ENCODE peak calls at places on chromosomes 4 and X, in eight cellular contexts. Q, G, X, R, K, V, T and D are unnamed samples.
A peak's percentile ranks its signal among the peaks of the same experiment; 100 is the strongest.

GRCh38 chr4:121192500-121192899 is 28.4 kb upstream of the TNIP3 start:
- DNase-seq in T (no peak), X (peak; percentile 31), R (peak; percentile 68), Q (no peak), G (no peak), K (peak; percentile 54), V (no peak), D (no peak)

GRCh38 chr4:117893207-117893606 is 141.1 kb upstream of the NDST3 start:
- DNase-seq in Q (no peak), T (no peak), X (no peak), V (no peak), K (no peak), R (no peak), G (no peak), D (no peak)

GRCh38 chr4:153610623-153611376 is 73.3 kb upstream of the TLR2 start:
- DNase-seq in Q (no peak), K (no peak), G (no peak), T (no peak), X (no peak), R (no peak), V (no peak), D (no peak)

GRCh38 chrX:28843817-28844216 is 256.6 kb downstream of the IL1RAPL1 start:
- DNase-seq in Q (no peak), G (no peak), K (peak; percentile 46), R (no peak), X (no peak), V (no peak), T (no peak), D (no peak)

GRCh38 chr4:48017108-48017527 is 546 bp downstream of the NIPAL1 start:
- DNase-seq in X (peak; percentile 78), V (peak; percentile 80), G (peak; percentile 37), Q (peak; percentile 69), R (no peak), T (peak; percentile 72), K (peak; percentile 88), D (peak; percentile 7)

GRCh38 chr4:122692641-122693520 is 39.6 kb upstream of the BBS12 start:
- DNase-seq in Q (no peak), R (no peak), V (no peak), X (no peak), G (no peak), T (no peak), K (no peak), D (no peak)

GRCh38 chr4:184994623-184995010 is 23.7 kb upstream of the HELT start:
- DNase-seq in T (no peak), X (no peak), V (no peak), K (no peak), R (no peak), Q (no peak), G (no peak), D (no peak)

GRCh38 chr4:8348071-8348470 is 78.5 kb downstream of the HTRA3 start:
- DNase-seq in V (no peak), G (no peak), T (no peak), R (no peak), Q (peak; percentile 1), X (no peak), K (peak; percentile 25), D (no peak)

GRCh38 chrX:155056877-155057792 is 13.8 kb downstream of the CMC4 start:
- DNase-seq in T (peak; percentile 32), R (peak; percentile 72), V (peak; percentile 73), G (peak; percentile 58), Q (peak; percentile 68), X (peak; percentile 52), K (peak; percentile 85), D (peak; percentile 27)

GRCh38 chr4:11098461-11098860 is 330.2 kb downstream of the HS3ST1 start:
- DNase-seq in T (no peak), R (peak; percentile 45), X (no peak), Q (no peak), V (no peak), G (no peak), K (no peak), D (no peak)

GRCh38 chr4:158020734-158021346 is 152.0 kb downstream of the GASK1B start:
- DNase-seq in K (no peak), R (no peak), Q (no peak), T (no peak), X (no peak), V (no peak), G (no peak), D (no peak)

GRCh38 chr4:112510468-112511293 is 5.3 kb downstream of the NEUROG2 start:
- DNase-seq in R (no peak), Q (no peak), G (no peak), K (peak; percentile 78), V (no peak), T (peak; percentile 77), X (no peak), D (no peak)

GRCh38 chr4:13665711-13666660 is 38.5 kb upstream of the BOD1L1 start:
- DNase-seq in T (no peak), G (no peak), X (no peak), V (no peak), R (no peak), Q (no peak), K (no peak), D (no peak)

GRCh38 chrX:80237072-80237471 is 183.2 kb upstream of the TENT5D start:
- DNase-seq in V (no peak), X (no peak), G (no peak), K (peak; percentile 45), R (no peak), T (peak; percentile 6), Q (no peak), D (no peak)

GRCh38 chrX:12988797-12989196 is 13.9 kb downstream of the TMSB4X start:
- DNase-seq in K (no peak), X (peak; percentile 71), T (no peak), G (peak; percentile 64), R (no peak), V (no peak), Q (peak; percentile 63), D (no peak)

GRCh38 chrX:112967341-112967740 is 126.7 kb upstream of the AMOT start:
- DNase-seq in G (no peak), K (no peak), X (peak; percentile 36), V (no peak), R (no peak), T (no peak), Q (no peak), D (no peak)

GRCh38 chrX:147699061-147699460 is 212.7 kb upstream of the FMR1 start:
- DNase-seq in R (no peak), G (no peak), K (peak; percentile 68), X (no peak), V (no peak), Q (no peak), T (peak; percentile 11), D (no peak)

GRCh38 chr4:118410143-118410542 is 57.3 kb upstream of the PRSS12 start:
- DNase-seq in X (no peak), T (no peak), G (no peak), Q (no peak), R (no peak), V (no peak), K (no peak), D (no peak)

GRCh38 chr4:64581422-64581821 is 172.2 kb upstream of the TECRL start:
- DNase-seq in Q (no peak), K (no peak), X (no peak), G (no peak), T (no peak), R (no peak), V (no peak), D (no peak)

GRCh38 chrX:124388562-124388961 is 42.2 kb downstream of the SH2D1A start:
- DNase-seq in Q (peak; percentile 55), G (no peak), V (peak; percentile 49), X (peak; percentile 48), R (peak; percentile 66), T (peak; percentile 16), K (peak; percentile 75), D (no peak)

GRCh38 chrX:114924423-114924822 is 93.0 kb downstream of the IL13RA2 start:
- DNase-seq in T (no peak), V (no peak), Q (no peak), K (no peak), R (no peak), X (no peak), G (no peak), D (no peak)

DNA sequence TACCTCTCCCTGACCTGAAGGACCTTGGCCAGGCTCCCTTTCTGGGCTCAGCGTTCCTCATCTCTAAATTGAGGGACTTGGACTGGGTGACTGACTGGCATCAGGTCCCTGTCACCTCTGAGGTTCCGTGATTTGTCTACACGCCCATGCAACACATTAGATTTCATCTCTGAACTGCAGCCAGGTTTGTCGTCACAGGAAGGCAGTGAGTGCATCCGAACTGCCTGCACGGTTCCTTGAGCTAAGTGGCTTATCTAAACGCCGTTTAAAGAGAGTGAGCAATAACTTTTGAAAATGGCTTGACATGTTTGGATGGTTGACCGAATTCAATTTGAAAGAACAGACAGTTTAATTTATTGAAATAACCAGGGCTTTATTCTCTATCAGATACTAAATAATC is 70.1 kb downstream of the PCYT1B start:
- DNase-seq in R (no peak), K (no peak), G (no peak), Q (no peak), V (no peak), X (no peak), T (no peak), D (no peak)
- H3K4me3 ChIP-seq in R (no peak overlapping the region), K (no peak overlapping the region), G (no peak overlapping the region), Q (no peak overlapping the region), V (no peak overlapping the region), X (no peak overlapping the region), T (no peak overlapping the region), D (no peak overlapping the region)

DNA sequence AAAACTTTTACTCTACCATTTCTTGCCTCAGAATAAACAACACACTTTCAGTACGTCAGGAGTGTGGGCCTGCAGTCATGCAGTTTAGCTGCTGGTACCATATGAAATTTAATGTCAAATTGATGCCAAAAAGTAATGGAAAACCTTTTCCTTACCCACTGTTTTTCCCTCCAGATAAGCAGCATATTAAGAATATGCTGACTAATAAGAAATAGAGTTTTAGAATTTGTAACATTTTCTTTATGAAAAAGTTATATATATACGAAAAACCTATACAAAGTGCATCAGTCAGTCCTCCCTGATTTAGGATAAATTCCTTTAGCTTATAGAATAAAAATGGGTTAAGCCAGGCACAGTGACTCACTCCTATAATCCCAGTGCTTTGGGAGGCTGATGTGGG is 206.8 kb upstream of the PPARGC1A start:
- DNase-seq in R (no peak), V (no peak), K (no peak), G (no peak), Q (no peak), X (no peak), T (no peak), D (no peak)
- H3K4me3 ChIP-seq in R (no peak overlapping the region), V (no peak overlapping the region), K (no peak overlapping the region), G (no peak overlapping the region), Q (no peak overlapping the region), X (no peak overlapping the region), T (no peak overlapping the region), D (no peak overlapping the region)

DNA sequence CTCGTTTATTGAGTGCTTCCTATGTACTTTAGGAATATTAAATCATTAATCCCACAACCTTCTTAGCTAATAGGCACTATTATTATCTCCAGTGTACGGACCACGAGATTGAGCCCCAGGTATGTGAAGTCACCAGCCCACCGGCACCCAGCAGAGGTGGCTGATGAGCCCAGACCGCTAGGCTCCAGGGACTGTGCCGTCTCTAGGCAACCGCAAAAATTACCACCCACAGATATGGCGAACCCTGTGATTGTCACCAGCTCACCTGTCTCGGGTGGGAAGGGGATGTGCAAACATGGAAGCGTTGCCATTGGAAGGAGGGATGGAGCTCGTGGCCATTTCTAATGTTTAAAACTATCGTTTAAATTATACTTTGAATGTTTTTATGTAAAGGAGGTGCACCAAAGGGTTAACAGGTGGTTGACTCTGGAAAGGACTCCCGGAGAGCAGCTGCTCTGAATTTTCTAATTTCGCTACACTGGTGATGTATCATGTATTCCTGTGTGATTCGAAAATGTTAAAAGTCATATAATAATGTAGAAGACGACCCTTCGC is 21.0 kb upstream of the JAKMIP1 start:
- DNase-seq in T (peak; percentile 58), V (no peak), X (no peak), K (peak; percentile 63), R (no peak), G (no peak), Q (peak; percentile 13), D (no peak)
- H3K4me3 ChIP-seq in T (peak overlapping the region; percentile 48), V (peak overlapping the region; percentile 29), X (no peak overlapping the region), K (peak overlapping the region; percentile 84), R (no peak overlapping the region), G (no peak overlapping the region), Q (peak overlapping the region; percentile 29), D (no peak overlapping the region)

GRCh38 chrX:68895339-68896250 is 66.8 kb downstream of the EFNB1 start:
- DNase-seq in Q (peak; percentile 59), T (no peak), G (peak; percentile 28), K (no peak), X (no peak), V (peak; percentile 62), R (no peak), D (no peak)
- H3K4me3 ChIP-seq in Q (peak overlapping the region; percentile 11), T (no peak overlapping the region), G (no peak overlapping the region), K (no peak overlapping the region), X (no peak overlapping the region), V (peak overlapping the region; percentile 35), R (no peak overlapping the region), D (no peak overlapping the region)